ENCODE peak calls at places on chromosomes 12 and 14, in ten cellular contexts. G is ovary; X is psoas muscle; S is CD8-positive, alpha-beta memory T cell; E is pancreas; N is testis; C is thyroid gland; P is small intestine; W is CD4-positive, CD25-positive, alpha-beta regulatory T cell; K is HAP-1. V is an unnamed sample. For H3K4me1, the result is how much of the 10 kb centered on the place peaks cover.

GRCh38 chr12:27013606-27014084 is 539 bp downstream of the TM7SF3 start:
- DNase-seq in P (peak), K (no peak), W (no peak), X (no peak), G (no peak), E (peak), C (peak), N (peak), S (no peak), V (no peak)

GRCh38 chr12:5577239-5577638 is 145.3 kb downstream of the NTF3 start:
- DNase-seq in G (no peak), S (no peak), E (no peak), P (peak), X (peak), K (no peak), N (no peak), W (no peak), C (no peak), V (no peak)

GRCh38 chr14:33676135-33676566 is 274.7 kb downstream of the EGLN3 start:
- DNase-seq in P (peak), C (no peak), W (no peak), N (peak), X (peak), K (peak), G (no peak), E (no peak), S (no peak), V (peak)

GRCh38 chr12:52739963-52740362 is 36.6 kb upstream of the KRT77 start:
- DNase-seq in C (no peak), E (no peak), G (no peak), P (no peak), X (no peak), K (no peak), W (no peak), N (no peak), S (no peak), V (no peak)

GRCh38 chr14:94110552-94111181 is at the start of gene IFI27:
- DNase-seq in K (no peak), C (no peak), N (peak), X (no peak), W (no peak), E (no peak), S (no peak), G (peak), P (peak), V (no peak)

GRCh38 chr14:28161040-28161439 is 605.5 kb upstream of the FOXG1 start:
- DNase-seq in K (no peak), N (no peak), X (no peak), G (no peak), P (no peak), W (no peak), S (no peak), C (no peak), E (no peak), V (no peak)

GRCh38 chr12:15732341-15733061 is 56.7 kb downstream of the EPS8 start:
- DNase-seq in E (no peak), C (no peak), X (no peak), K (no peak), W (no peak), S (no peak), N (no peak), P (peak), G (no peak), V (no peak)

GRCh38 chr12:79512068-79512467 is 178.7 kb downstream of the PAWR start:
- DNase-seq in G (no peak), X (no peak), N (no peak), K (peak), E (no peak), W (no peak), S (no peak), P (no peak), C (no peak), V (no peak)

GRCh38 chr14:100975668-100976067 is 72.1 kb upstream of the RTL1 start:
- DNase-seq in C (no peak), K (no peak), X (no peak), S (no peak), G (no peak), E (no peak), P (no peak), N (no peak), W (no peak), V (no peak)

GRCh38 chr12:77118696-77119095 is 53.3 kb upstream of the E2F7 start:
- DNase-seq in N (no peak), E (no peak), G (no peak), W (no peak), C (no peak), K (no peak), X (no peak), S (no peak), P (no peak), V (no peak)

DNA sequence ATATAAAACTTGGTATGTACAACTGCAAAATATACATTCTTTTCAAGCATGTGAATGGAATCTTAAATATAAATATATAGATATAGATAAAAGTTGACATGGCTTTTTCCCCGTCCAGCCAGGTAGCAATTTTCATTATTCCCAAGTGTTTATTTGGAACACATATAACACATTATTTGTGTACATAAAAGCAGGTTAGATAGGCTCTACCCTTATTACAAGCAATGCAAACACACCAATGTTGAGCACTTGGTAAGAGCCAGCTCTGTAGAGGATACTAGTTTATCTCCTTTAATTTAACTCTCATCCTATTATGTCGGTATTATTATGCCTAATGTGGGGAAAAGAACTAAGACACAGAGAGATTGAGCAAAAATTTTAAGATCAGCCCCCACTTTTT is 7.0 kb upstream of the INSM2 start:
- DNase-seq in X (no peak), S (no peak), K (no peak), E (no peak), N (no peak), W (no peak), C (no peak), G (no peak), P (no peak), V (no peak)
- H3K4me3 ChIP-seq in X (no peak), S (no peak), K (no peak), E (no peak), N (no peak), W (no peak), C (no peak), G (no peak), P (no peak), V (no peak)

DNA sequence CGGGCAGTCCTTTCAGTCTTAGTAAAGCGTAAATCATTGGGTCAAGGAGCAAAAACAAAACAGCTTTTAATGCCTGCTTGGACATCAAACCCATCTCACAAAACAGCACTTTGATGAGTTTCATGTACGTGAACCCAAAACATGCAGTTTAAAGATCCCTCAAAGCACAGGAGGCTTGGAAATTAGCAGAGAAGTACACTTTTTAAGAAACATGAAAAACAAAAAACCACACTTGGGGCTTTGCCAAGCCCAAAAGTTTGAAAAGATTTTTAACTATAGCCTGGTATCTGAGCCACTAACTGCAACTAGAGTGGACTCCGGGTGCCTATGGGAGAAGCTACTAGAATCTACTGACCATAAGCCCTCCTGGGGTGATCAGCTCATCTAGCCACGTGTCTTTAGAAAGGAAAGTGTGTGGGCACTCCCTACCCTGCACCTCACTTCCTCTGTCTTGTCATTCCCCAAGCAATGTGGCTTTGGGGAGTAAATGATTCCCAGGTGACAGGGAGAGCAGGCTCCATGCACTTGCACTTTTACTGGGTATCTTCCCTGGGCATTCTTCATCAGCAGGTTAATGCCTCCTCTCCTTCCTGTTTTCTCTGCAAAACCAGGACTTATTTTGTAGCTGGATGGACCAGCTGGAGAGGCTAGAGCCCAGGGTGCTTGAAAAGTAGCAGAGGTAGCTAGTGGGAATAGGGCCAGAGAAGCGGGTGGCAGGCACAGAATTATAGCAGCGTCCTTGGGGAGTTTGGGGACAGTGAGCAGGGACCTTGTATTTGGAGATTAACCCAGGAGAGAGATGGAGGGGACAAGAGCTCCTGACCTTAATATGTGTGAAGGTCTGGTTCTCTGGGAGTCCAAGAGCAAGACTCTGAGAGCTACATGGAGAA is 339.3 kb downstream of the BCL11B start:
- DNase-seq in G (no peak), E (no peak), N (no peak), C (no peak), X (no peak), P (peak), S (peak), W (peak), K (no peak), V (no peak)
- H3K4me1 ChIP-seq in G (under half), E (under half), N (under half), C (under half), X (under half), P (under half), S (half or more), W (half or more), K (under half), V (under half)

GRCh38 chr12:46550266-46550879 is 177.8 kb upstream of the SLC38A2 start:
- DNase-seq in G (no peak), P (no peak), E (no peak), K (no peak), C (no peak), S (no peak), W (no peak), X (no peak), N (no peak), V (no peak)

GRCh38 chr12:46546634-46547273 is 174.2 kb upstream of the SLC38A2 start:
- DNase-seq in K (no peak), G (no peak), X (no peak), N (no peak), S (no peak), W (peak), E (no peak), C (no peak), P (peak), V (no peak)

GRCh38 chr12:46547421-46548340 is 175.1 kb upstream of the SLC38A2 start:
- DNase-seq in P (no peak), S (no peak), W (no peak), K (no peak), E (no peak), C (no peak), X (no peak), N (no peak), G (no peak), V (no peak)

GRCh38 chr12:46553266-46553665 is 180.7 kb upstream of the SLC38A2 start:
- DNase-seq in S (no peak), C (no peak), E (no peak), N (no peak), X (no peak), G (no peak), K (no peak), W (no peak), P (no peak), V (no peak)

DNA sequence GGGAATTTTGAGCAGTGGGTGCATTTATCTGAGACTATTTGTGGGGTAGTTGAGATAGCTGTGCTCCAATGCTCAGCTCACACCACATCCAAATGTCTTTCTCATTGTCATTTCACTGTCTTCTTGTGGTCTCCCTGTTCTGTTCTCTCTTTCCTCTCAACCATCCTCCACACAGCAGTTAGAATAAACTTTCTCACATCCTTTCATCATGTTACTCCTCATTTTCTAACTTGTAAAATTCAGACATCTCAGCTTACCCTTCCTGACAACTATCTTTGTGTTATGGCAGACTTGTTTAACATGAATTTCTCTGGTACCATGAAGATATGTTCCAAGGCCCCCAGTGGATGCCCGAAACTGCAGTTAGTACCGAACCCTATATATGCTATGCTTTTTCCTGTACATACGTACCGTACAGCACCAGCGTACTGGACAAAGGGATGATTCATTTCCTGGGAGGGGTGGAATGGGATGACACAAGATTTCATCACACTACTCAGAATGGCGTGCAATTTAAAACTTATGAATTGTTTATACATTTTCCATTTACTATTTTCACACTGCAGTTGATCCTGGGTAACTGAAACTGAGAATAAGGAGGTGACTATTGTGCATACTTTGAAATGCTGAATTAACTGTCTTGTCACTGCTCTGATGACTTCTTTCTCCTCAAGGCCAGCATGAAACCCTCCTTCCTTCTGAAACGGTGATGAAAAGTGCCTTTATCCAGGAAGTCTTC is 177.1 kb upstream of the SLC38A2 start:
- DNase-seq in C (no peak), P (no peak), G (no peak), W (no peak), E (no peak), X (no peak), K (no peak), N (no peak), S (no peak), V (no peak)
- H3K4me3 ChIP-seq in C (no peak), P (no peak), G (no peak), W (no peak), E (no peak), X (no peak), K (no peak), N (no peak), S (no peak), V (no peak)

DNA sequence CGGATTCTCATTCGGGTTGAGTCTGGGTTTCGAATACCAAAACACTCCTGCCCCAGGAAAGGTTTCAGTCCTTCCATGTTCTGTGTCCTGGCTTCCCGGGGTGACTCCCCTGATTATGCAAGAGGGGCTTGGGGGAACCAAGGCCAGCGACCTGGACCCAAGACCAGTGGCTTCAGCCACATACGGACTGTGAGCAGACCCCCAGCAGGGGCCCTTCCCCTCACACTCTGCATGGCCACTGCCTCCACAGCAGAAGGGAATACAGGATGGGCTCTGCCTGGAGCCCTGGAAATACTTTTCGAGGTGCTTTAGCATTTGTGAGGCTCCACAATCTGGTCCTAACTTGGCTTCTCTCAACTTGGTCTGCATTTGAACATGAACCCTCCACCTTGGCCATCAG is 19.1 kb downstream of the HDAC7 start:
- DNase-seq in G (no peak), K (no peak), X (no peak), N (no peak), P (no peak), E (no peak), C (no peak), W (no peak), S (no peak), V (no peak)
- H3K4me1 ChIP-seq in G (under half), K (under half), X (half or more), N (half or more), P (under half), E (under half), C (under half), W (half or more), S (half or more), V (half or more)

DNA sequence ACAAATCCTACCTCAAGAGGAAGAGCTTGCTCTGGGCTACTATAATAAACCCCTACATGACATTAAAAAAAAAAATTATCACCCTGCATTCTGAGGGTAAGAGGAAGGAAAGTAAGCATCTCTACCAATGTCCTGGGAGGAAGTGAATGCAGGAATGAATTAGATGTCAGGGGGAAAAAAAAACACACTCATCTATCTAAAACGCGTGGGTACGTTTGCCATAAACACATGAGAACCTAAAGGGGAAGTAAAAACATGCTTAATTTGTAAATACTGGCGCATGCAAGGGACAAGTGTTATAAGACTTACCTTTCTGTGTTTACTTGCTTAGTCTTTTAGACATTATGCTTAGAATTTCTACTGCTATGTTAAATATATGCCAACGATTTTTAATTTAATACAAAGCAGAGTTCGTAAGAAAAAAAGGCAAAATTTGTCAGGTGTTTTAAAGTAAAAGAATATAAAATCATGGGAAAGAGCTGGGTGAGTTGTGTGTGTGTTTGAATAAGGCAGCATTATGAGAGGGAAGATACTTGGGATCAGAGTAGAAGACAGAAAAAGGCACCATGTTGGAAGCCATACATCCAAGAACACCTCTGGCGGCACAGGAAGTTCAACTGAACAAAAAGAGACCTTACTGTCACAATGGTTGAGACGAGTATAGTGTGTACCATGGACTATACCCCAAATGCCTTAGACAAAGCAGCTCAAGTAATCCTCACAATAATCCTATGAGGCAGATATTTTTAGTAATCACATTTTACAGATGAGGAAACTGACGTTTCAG is 1.5 kb downstream of the TMED8 start:
- DNase-seq in P (no peak), W (no peak), K (no peak), C (no peak), S (no peak), N (no peak), E (no peak), G (no peak), X (no peak), V (no peak)
- H3K4me3 ChIP-seq in P (no peak), W (peak), K (peak), C (no peak), S (no peak), N (peak), E (no peak), G (peak), X (peak), V (no peak)

DNA sequence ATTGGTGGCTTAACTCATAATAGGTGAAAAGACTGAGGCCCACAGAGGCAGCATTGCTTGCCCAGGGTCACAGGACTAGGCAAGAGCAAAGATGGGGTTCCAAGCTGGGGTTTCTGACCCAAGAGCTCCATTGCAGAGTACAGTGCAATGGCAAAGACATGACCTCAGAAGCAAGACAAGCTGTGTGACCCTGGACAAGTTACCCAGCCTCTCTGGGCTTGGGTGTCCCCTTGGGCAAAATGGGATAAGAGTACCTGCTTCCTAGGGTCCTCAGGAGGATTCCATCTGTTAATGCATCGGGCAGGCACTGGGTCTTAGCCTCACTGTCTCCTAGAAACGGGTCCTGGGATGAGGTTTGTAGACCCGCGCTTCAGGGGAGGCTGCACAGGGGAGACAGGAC is 111.6 kb upstream of the NCOR2 start:
- DNase-seq in S (no peak), C (no peak), G (no peak), P (no peak), E (no peak), K (no peak), W (no peak), N (no peak), X (no peak), V (no peak)
- H3K4me1 ChIP-seq in S (under half), C (under half), G (under half), P (under half), E (under half), K (under half), W (under half), N (half or more), X (under half), V (half or more)

GRCh38 chr12:29159690-29160089 is 10.6 kb downstream of the FAR2 start:
- DNase-seq in G (no peak), K (no peak), X (no peak), P (no peak), E (no peak), N (no peak), C (no peak), W (no peak), S (no peak), V (no peak)

GRCh38 chr12:29157486-29157946 is 8.4 kb downstream of the FAR2 start:
- DNase-seq in P (no peak), W (no peak), K (no peak), N (no peak), C (no peak), S (no peak), G (no peak), E (no peak), X (no peak), V (no peak)

GRCh38 chr12:29160230-29160629 is 11.2 kb downstream of the FAR2 start:
- DNase-seq in K (no peak), G (no peak), P (no peak), X (no peak), W (no peak), N (no peak), E (no peak), S (no peak), C (no peak), V (no peak)

GRCh38 chr12:29155079-29155478 is 6.0 kb downstream of the FAR2 start:
- DNase-seq in N (no peak), G (no peak), C (no peak), S (no peak), X (no peak), P (no peak), K (no peak), E (no peak), W (no peak), V (no peak)

DNA sequence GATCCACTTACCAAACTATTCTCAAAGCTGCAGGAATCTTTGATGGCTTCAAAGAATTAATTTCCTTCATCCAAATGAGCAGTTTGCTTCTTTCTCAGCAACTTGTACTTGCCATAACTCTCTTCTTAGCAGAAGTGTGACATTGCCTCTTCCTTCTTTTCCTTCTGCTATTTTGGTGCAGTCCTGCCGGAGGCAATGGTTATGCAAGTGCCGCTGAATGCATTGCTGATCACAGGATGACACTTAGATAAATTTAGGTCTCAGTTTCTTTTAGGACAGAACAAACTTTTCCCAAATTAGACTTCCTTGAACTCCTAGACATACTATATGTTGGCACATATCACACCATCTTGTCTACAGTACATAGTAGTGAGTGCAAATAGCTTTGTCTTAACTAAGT is 9.3 kb downstream of the FAR2 start:
- DNase-seq in X (no peak), P (no peak), K (no peak), C (no peak), E (no peak), G (no peak), W (no peak), N (no peak), S (no peak), V (peak)
- H3K4me3 ChIP-seq in X (no peak), P (no peak), K (no peak), C (no peak), E (no peak), G (no peak), W (no peak), N (no peak), S (no peak), V (peak)